ENCODE peak calls at places on chromosomes 11 and 22, in six cellular contexts. One of them, this sample, is unnamed.

GRCh38 chr22:38413085-38414008 is 41.7 kb downstream of the KCNJ4 start:
- DNase-seq in effector memory CD4-positive, alpha-beta T cell: no peak
- DNase-seq in ascending aorta: no peak
- DNase-seq in A549: no peak
- DNase-seq in body of pancreas: peak
- DNase-seq in sigmoid colon: peak
- DNase-seq in this sample: peak

GRCh38 chr22:40044870-40045834 is 50.4 kb downstream of the FAM83F start:
- DNase-seq in body of pancreas: peak
- DNase-seq in effector memory CD4-positive, alpha-beta T cell: peak
- DNase-seq in sigmoid colon: peak
- DNase-seq in ascending aorta: no peak
- DNase-seq in A549: peak
- DNase-seq in this sample: peak

GRCh38 chr22:38981659-38982007 is 514 bp upstream of the APOBEC3B start:
- DNase-seq in body of pancreas: no peak
- DNase-seq in A549: no peak
- DNase-seq in sigmoid colon: no peak
- DNase-seq in ascending aorta: no peak
- DNase-seq in effector memory CD4-positive, alpha-beta T cell: no peak
- DNase-seq in this sample: no peak

GRCh38 chr11:29318134-29318845 is 698.5 kb downstream of the KCNA4 start:
- DNase-seq in sigmoid colon: no peak
- DNase-seq in body of pancreas: no peak
- DNase-seq in ascending aorta: no peak
- DNase-seq in A549: no peak
- DNase-seq in effector memory CD4-positive, alpha-beta T cell: no peak
- DNase-seq in this sample: no peak

GRCh38 chr11:79342686-79343085 is 98.1 kb downstream of the TENM4 start:
- DNase-seq in sigmoid colon: no peak
- DNase-seq in ascending aorta: no peak
- DNase-seq in body of pancreas: no peak
- DNase-seq in A549: no peak
- DNase-seq in effector memory CD4-positive, alpha-beta T cell: no peak
- DNase-seq in this sample: no peak

GRCh38 chr11:134558916-134559616 is 147.0 kb upstream of the B3GAT1 start:
- DNase-seq in body of pancreas: no peak
- DNase-seq in A549: no peak
- DNase-seq in ascending aorta: no peak
- DNase-seq in effector memory CD4-positive, alpha-beta T cell: no peak
- DNase-seq in sigmoid colon: no peak
- DNase-seq in this sample: peak

GRCh38 chr11:34605481-34606325 is 15.2 kb upstream of the EHF start:
- DNase-seq in A549: no peak
- DNase-seq in body of pancreas: no peak
- DNase-seq in ascending aorta: no peak
- DNase-seq in sigmoid colon: no peak
- DNase-seq in effector memory CD4-positive, alpha-beta T cell: no peak
- DNase-seq in this sample: no peak

GRCh38 chr11:65021003-65021402 is 6.2 kb upstream of the SNX15 start:
- DNase-seq in body of pancreas: no peak
- DNase-seq in effector memory CD4-positive, alpha-beta T cell: no peak
- DNase-seq in ascending aorta: no peak
- DNase-seq in A549: no peak
- DNase-seq in sigmoid colon: no peak
- DNase-seq in this sample: no peak

GRCh38 chr22:41922336-41922735 is 4.3 kb downstream of the TNFRSF13C start:
- DNase-seq in ascending aorta: no peak
- DNase-seq in effector memory CD4-positive, alpha-beta T cell: no peak
- DNase-seq in A549: no peak
- DNase-seq in sigmoid colon: no peak
- DNase-seq in body of pancreas: no peak
- DNase-seq in this sample: no peak

GRCh38 chr11:117426297-117426685 is 98.6 kb downstream of the CEP164 start:
- DNase-seq in ascending aorta: no peak
- DNase-seq in body of pancreas: peak
- DNase-seq in sigmoid colon: peak
- DNase-seq in effector memory CD4-positive, alpha-beta T cell: peak
- DNase-seq in A549: peak
- DNase-seq in this sample: peak

GRCh38 chr11:117175104-117175503 is 3.4 kb upstream of the SIDT2 start:
- DNase-seq in sigmoid colon: no peak
- DNase-seq in body of pancreas: no peak
- DNase-seq in A549: no peak
- DNase-seq in effector memory CD4-positive, alpha-beta T cell: no peak
- DNase-seq in ascending aorta: no peak
- DNase-seq in this sample: no peak

DNA sequence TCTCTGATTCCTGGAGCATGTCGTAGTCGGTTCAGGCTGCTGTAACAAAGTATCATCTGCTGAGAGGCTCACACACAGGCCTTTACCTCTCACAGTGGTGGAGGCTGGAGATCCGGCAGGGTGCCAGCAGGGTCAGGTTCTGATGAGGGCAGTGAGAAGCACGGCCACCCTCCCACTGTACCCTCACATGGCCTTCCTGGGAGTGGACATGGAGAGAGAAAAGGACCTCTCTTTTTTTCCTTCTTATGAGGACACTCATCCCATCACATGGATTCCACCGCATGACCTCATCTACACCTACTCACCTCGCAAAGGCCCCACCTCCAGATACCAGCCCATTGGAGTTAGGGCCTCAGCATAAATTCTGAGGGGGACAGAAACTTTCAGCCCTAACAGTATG is 99.5 kb downstream of the BCR start:
- DNase-seq in effector memory CD4-positive, alpha-beta T cell: no peak
- DNase-seq in sigmoid colon: no peak
- DNase-seq in ascending aorta: no peak
- DNase-seq in A549: no peak
- DNase-seq in body of pancreas: no peak
- DNase-seq in this sample: no peak
- H3K27ac ChIP-seq in effector memory CD4-positive, alpha-beta T cell: no peak
- H3K27ac ChIP-seq in sigmoid colon: peak
- H3K27ac ChIP-seq in ascending aorta: peak
- H3K27ac ChIP-seq in A549: no peak
- H3K27ac ChIP-seq in body of pancreas: no peak
- H3K27ac ChIP-seq in this sample: peak

DNA sequence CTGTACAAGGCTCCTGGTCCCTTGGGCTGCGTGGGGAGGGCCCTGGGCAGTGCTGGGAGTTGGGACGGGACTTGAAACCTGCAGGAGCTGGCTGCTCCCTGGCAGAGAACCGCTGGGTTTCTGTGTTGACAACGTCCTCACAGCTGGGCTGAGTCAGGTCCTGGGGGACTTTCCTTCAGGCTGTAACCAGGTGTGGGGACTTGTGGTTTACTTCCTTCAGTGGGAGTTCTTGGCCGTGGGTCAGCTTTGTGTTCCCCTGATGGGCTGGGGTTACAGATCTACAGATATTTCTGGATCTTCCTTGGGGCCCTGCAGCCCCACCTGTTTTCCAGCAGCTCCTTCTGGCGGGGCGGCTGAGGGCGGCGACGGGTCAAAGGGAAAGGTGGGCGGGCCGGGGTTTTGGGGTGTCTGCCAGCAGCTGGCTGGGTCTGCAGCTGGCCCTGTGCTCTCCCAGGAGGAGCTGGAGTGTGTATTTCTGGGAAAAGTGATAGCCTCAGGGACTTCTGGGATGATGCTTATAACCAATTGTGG is 18.9 kb downstream of the ST14 start:
- DNase-seq in effector memory CD4-positive, alpha-beta T cell: no peak
- DNase-seq in A549: no peak
- DNase-seq in ascending aorta: no peak
- DNase-seq in sigmoid colon: no peak
- DNase-seq in body of pancreas: peak
- DNase-seq in this sample: no peak
- H3K27ac ChIP-seq in effector memory CD4-positive, alpha-beta T cell: no peak
- H3K27ac ChIP-seq in A549: no peak
- H3K27ac ChIP-seq in ascending aorta: no peak
- H3K27ac ChIP-seq in sigmoid colon: no peak
- H3K27ac ChIP-seq in body of pancreas: peak
- H3K27ac ChIP-seq in this sample: no peak

GRCh38 chr11:40219401-40219800 is 1240.1 kb downstream of the LRRC4C start:
- DNase-seq in sigmoid colon: no peak
- DNase-seq in A549: no peak
- DNase-seq in body of pancreas: no peak
- DNase-seq in ascending aorta: no peak
- DNase-seq in effector memory CD4-positive, alpha-beta T cell: no peak
- DNase-seq in this sample: no peak
- H3K27ac ChIP-seq in sigmoid colon: no peak
- H3K27ac ChIP-seq in A549: no peak
- H3K27ac ChIP-seq in body of pancreas: no peak
- H3K27ac ChIP-seq in ascending aorta: no peak
- H3K27ac ChIP-seq in effector memory CD4-positive, alpha-beta T cell: no peak
- H3K27ac ChIP-seq in this sample: no peak

GRCh38 chr22:46094676-46095075 is 55.6 kb upstream of the PPARA start:
- DNase-seq in ascending aorta: no peak
- DNase-seq in effector memory CD4-positive, alpha-beta T cell: no peak
- DNase-seq in body of pancreas: no peak
- DNase-seq in sigmoid colon: no peak
- DNase-seq in A549: no peak
- DNase-seq in this sample: no peak

GRCh38 chr22:46096051-46096450 is 54.3 kb upstream of the PPARA start:
- DNase-seq in body of pancreas: no peak
- DNase-seq in sigmoid colon: no peak
- DNase-seq in A549: no peak
- DNase-seq in ascending aorta: no peak
- DNase-seq in effector memory CD4-positive, alpha-beta T cell: no peak
- DNase-seq in this sample: no peak

GRCh38 chr22:46097268-46097900 is 52.9 kb upstream of the PPARA start:
- DNase-seq in A549: no peak
- DNase-seq in sigmoid colon: no peak
- DNase-seq in body of pancreas: no peak
- DNase-seq in ascending aorta: no peak
- DNase-seq in effector memory CD4-positive, alpha-beta T cell: no peak
- DNase-seq in this sample: no peak

GRCh38 chr22:46098525-46099475 is 51.5 kb upstream of the PPARA start:
- DNase-seq in ascending aorta: no peak
- DNase-seq in A549: no peak
- DNase-seq in sigmoid colon: no peak
- DNase-seq in effector memory CD4-positive, alpha-beta T cell: no peak
- DNase-seq in body of pancreas: no peak
- DNase-seq in this sample: no peak

GRCh38 chr22:46096706-46097230 is 53.6 kb upstream of the PPARA start:
- DNase-seq in effector memory CD4-positive, alpha-beta T cell: no peak
- DNase-seq in body of pancreas: no peak
- DNase-seq in ascending aorta: no peak
- DNase-seq in sigmoid colon: no peak
- DNase-seq in A549: no peak
- DNase-seq in this sample: no peak
- H3K27ac ChIP-seq in effector memory CD4-positive, alpha-beta T cell: no peak
- H3K27ac ChIP-seq in body of pancreas: peak
- H3K27ac ChIP-seq in ascending aorta: peak
- H3K27ac ChIP-seq in sigmoid colon: peak
- H3K27ac ChIP-seq in A549: no peak
- H3K27ac ChIP-seq in this sample: peak